ENCODE peak calls at places on chromosome 11, in ten cellular contexts. U is K562, V is sigmoid colon, B is IMR-90, H is transverse colon, E is lower leg skin, C is gastrocnemius medialis, A is adrenal gland, X is esophagus squamous epithelium, M is A549. F is an unnamed sample.

GRCh38 chr11:46361283-46362145 is 14.3 kb downstream of the DGKZ start:
- DNase-seq in U (peak; percentile 50), V (peak; percentile 87), B (peak; percentile 72), H (peak; percentile 56), E (no peak), C (peak; percentile 94), A (peak; percentile 90), X (no peak), M (no peak), F (peak; percentile 45)

GRCh38 chr11:73995731-73996130 is 13.1 kb upstream of the UCP2 start:
- DNase-seq in U (no peak), V (no peak), B (no peak), H (no peak), E (no peak), C (no peak), A (no peak), X (no peak), M (no peak), F (no peak)

GRCh38 chr11:128476031-128476430 is 111.3 kb downstream of the ETS1 start:
- DNase-seq in U (peak; percentile 9), V (no peak), B (no peak), H (no peak), E (no peak), C (no peak), A (no peak), X (no peak), M (no peak), F (no peak)

GRCh38 chr11:72781063-72781312 is 12.9 kb downstream of the STARD10 start:
- DNase-seq in U (no peak), V (no peak), B (no peak), H (peak; percentile 66), E (no peak), C (no peak), A (no peak), X (no peak), M (no peak), F (no peak)

GRCh38 chr11:129639300-129639699 is 176.3 kb upstream of the TMEM45B start:
- DNase-seq in U (no peak), V (no peak), B (peak; percentile 99), H (no peak), E (no peak), C (no peak), A (no peak), X (no peak), M (peak; percentile 72), F (no peak)

GRCh38 chr11:45321031-45321595 is 35.0 kb upstream of the SYT13 start:
- DNase-seq in U (no peak), V (peak; percentile 40), B (no peak), H (no peak), E (no peak), C (no peak), A (no peak), X (no peak), M (no peak), F (no peak)

GRCh38 chr11:19426719-19427066 is 185.9 kb upstream of the E2F8 start:
- DNase-seq in U (no peak), V (no peak), B (no peak), H (no peak), E (no peak), C (no peak), A (no peak), X (no peak), M (no peak), F (no peak)

GRCh38 chr11:71908218-71908617 is 20.2 kb downstream of the XNDC1N start:
- DNase-seq in U (no peak), V (no peak), B (no peak), H (no peak), E (no peak), C (no peak), A (no peak), X (no peak), M (no peak), F (no peak)

DNA sequence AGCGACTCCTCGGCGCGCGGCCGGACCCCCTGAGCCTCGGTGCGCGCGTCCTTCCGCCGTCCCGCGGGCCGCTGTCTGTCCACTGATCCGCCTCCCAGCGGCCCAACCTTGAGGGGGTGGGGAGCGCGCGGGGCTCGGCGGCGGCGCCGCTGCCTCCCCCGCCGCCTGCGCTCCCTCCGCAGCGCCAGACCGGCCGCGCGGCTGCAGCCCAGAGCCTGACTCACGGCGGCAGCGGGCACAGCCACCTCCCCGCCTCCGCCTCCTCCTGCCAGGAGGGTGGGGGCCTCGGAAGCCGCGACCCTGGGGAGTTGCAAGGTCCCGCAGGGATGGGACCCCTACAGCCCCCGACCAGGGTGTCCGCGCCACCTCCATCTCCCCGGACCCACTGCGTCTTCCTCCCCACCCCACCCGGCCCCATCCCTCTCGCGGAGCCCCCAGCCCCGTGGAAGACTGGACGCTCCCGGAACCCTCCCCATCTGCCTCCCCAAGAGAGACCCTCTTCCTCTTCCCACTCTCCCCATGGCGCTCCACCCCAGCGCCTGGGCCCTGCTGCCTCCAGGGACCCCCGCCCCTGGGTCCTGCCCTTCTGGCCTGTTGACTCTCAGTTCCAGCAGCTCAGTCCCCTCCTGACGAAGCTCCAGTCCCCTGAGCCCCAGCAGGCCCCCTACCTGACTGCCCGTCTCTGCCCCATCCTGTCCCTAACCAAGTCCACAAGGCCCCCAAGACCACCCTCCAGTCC is 1.2 kb downstream of the IFITM10 start:
- DNase-seq in U (no peak), V (no peak), B (no peak), H (peak; percentile 9), E (no peak), C (peak; percentile 56), A (peak; percentile 66), X (no peak), M (no peak), F (peak; percentile 49)
- TF ChIP-seq POLR2A in U (no peak), V (no peak), B (no peak), H (no peak), E (no peak), C (peak; percentile 53), A (peak; percentile 74), X (no peak), M (no peak), F (no peak)

GRCh38 chr11:2998073-2998850 is 6.1 kb upstream of the NAP1L4 start:
- DNase-seq in U (peak; percentile 51), V (peak; percentile 33), B (no peak), H (peak; percentile 42), E (no peak), C (no peak), A (no peak), X (no peak), M (no peak), F (no peak)

GRCh38 chr11:3002346-3002745 is 10.2 kb upstream of the NAP1L4 start:
- DNase-seq in U (no peak), V (no peak), B (no peak), H (no peak), E (no peak), C (peak; percentile 9), A (no peak), X (no peak), M (no peak), F (no peak)

GRCh38 chr11:2999464-2999998 is 7.4 kb upstream of the NAP1L4 start:
- DNase-seq in U (no peak), V (peak; percentile 42), B (no peak), H (no peak), E (no peak), C (peak; percentile 7), A (peak; percentile 27), X (no peak), M (no peak), F (no peak)

GRCh38 chr11:3001496-3001895 is 9.4 kb upstream of the NAP1L4 start:
- DNase-seq in U (no peak), V (peak; percentile 86), B (no peak), H (no peak), E (no peak), C (peak; percentile 8), A (no peak), X (no peak), M (no peak), F (peak; percentile 21)

DNA sequence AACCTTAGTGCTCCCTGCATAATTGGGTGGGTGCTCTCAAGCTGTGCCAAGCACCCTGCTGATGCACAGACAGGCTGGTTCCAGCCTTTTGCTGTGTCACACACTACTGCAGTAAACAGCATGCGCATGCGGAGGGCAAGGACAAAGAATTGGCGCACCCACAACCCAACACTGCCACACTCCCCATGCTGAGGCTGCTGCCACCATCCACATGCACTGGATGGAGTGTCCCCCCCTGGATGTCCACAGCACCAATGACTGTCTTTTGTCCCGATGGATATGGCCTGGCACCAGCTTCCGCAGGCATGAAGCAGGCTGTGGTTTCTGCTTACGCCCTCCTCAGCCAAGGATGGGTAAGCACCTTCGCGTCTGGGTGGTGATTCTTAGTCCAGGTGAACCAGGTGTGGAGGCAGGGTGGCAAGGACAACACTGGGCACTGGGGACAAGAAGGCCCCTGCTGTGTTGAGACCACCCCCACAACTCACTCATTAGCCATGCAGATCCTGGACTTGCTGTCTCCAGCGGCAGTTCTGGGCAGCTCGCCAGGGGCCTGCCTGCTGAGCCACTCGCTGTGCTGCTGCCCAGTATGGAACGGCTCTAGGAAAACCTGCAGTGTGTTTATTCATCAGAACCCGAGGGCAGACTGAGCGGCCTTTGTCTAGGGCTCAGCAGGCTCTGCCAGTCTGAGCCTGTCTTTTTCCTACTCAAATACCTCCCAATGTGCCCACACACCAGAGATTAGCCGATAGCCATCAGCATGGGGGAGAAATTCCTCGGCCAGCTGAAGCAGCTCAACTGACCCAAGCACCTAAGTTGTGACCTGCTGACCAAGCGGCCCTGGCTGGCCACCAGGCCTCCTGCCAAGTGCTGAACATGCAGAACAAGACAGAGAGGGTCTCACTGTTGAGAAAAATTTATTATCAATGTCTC is 8.2 kb upstream of the NAP1L4 start:
- DNase-seq in U (no peak), V (peak; percentile 94), B (peak; percentile 60), H (peak; percentile 61), E (no peak), C (peak; percentile 30), A (peak; percentile 72), X (no peak), M (no peak), F (no peak)
- TF ChIP-seq POLR2A in U (peak; percentile 24), V (no peak), B (no peak), H (no peak), E (no peak), C (no peak), A (no peak), X (no peak), M (no peak), F (no peak)

DNA sequence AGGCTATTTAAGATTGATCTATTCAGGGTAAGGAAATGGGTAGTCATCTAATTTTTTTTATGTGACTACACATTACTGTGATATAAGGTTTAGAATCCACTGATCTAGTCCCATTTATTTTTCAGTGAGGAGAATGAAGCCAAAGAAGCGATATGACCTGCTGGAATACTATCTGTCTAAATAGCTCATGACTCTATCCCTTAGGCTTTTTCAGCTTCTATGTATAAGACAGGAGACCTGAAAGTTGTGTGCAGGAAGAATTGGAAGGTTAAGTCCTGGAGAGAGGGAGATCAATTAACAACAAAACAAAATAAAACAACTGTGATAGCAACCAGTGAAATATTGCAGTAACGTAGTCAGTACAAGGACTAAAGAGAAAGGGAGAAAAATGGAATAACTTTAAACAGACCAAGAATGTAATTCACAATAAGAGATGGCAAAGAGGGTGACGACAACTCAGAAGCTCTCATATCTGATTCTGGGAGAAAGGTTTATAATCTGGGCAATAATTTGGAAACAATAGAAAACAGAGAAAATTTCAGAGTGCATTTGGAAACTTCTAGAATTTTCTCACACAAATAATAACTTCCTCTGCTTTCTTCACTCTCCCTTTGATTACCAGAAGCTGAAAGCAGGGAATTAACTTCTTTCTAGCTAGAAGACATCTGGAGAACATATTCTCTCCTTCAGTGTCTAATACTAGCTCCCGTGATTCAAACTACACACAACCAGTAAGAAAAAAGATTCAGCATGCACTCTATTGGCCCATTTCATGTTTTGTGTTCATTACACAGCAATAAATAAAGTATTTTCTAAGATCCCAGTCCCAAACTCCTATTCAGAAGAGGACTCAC is 19.2 kb upstream of the CASP12 start:
- DNase-seq in U (no peak), V (no peak), B (no peak), H (no peak), E (no peak), C (no peak), A (no peak), X (no peak), M (no peak), F (no peak)
- TF ChIP-seq POLR2A in U (no peak), V (no peak), B (no peak), H (peak; percentile 14), E (no peak), C (no peak), A (no peak), X (no peak), M (no peak), F (no peak)

GRCh38 chr11:114304969-114305368 is 8.8 kb downstream of the NNMT start:
- DNase-seq in U (no peak), V (no peak), B (no peak), H (no peak), E (no peak), C (no peak), A (no peak), X (no peak), M (no peak), F (no peak)

GRCh38 chr11:114302663-114303062 is 6.5 kb downstream of the NNMT start:
- DNase-seq in U (no peak), V (no peak), B (no peak), H (no peak), E (no peak), C (no peak), A (no peak), X (no peak), M (no peak), F (no peak)

GRCh38 chr11:114301088-114301487 is 4.9 kb downstream of the NNMT start:
- DNase-seq in U (no peak), V (no peak), B (no peak), H (no peak), E (no peak), C (no peak), A (no peak), X (no peak), M (no peak), F (no peak)

GRCh38 chr11:114304065-114304464 is 7.9 kb downstream of the NNMT start:
- DNase-seq in U (no peak), V (no peak), B (no peak), H (no peak), E (no peak), C (no peak), A (no peak), X (no peak), M (no peak), F (no peak)

DNA sequence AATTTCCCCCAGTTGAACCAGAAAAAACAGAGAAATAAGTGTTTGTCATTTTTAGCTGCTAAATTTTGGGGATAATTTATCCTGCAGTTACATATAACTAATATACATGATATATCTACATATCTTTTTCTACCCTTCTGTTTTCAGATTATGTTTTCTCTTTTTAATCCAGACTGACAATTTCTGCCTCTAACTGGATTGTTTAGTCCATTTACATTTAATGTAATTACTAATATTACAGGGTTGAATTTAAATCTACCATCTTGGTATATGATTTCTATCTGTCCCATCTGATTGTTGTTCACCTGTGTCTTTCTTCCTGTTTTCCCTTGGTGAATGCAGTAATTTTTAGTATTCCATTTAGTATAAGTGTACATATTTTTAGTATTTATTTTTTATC is 5.7 kb downstream of the NNMT start:
- DNase-seq in U (no peak), V (no peak), B (no peak), H (no peak), E (no peak), C (no peak), A (no peak), X (no peak), M (no peak), F (no peak)
- TF ChIP-seq POLR2A in U (no peak), V (no peak), B (no peak), H (no peak), E (no peak), C (no peak), A (no peak), X (no peak), M (no peak), F (no peak)

F was measured in erythroblast.